ENCODE peak calls at places on chromosomes 13 and 19, in ten cellular contexts. M, G, C, W, O, J, Z, E, B and D are unnamed samples.

GRCh38 chr19:35585844-35586243 is at the start of gene PMIS2:
- ATAC-seq in W (no peak), M (peak), C (no peak), G (no peak), E (peak), O (no peak), B (no peak), J (peak), Z (no peak), D (no peak)

GRCh38 chr13:41811588-41812021 is 149.3 kb downstream of the VWA8 start:
- ATAC-seq in J (no peak), G (no peak), C (peak), E (peak), Z (no peak), B (no peak), M (no peak), O (peak), W (peak), D (peak)

GRCh38 chr19:7255119-7255518 is 39.1 kb downstream of the INSR start:
- ATAC-seq in G (no peak), C (no peak), O (no peak), Z (no peak), J (no peak), B (no peak), E (no peak), W (no peak), M (no peak), D (no peak)

GRCh38 chr13:99310382-99311031 is 3.3 kb upstream of the GPR183 start:
- ATAC-seq in J (peak), O (no peak), W (no peak), B (no peak), M (no peak), E (no peak), G (no peak), C (no peak), Z (no peak), D (peak)

GRCh38 chr19:6677924-6678689 is 8.1 kb upstream of the TNFSF14 start:
- ATAC-seq in C (no peak), E (no peak), O (no peak), W (peak), Z (no peak), J (no peak), B (no peak), G (no peak), M (no peak), D (no peak)

GRCh38 chr19:3250675-3251074 is 26.2 kb downstream of the CELF5 start:
- ATAC-seq in G (peak), Z (peak), E (peak), B (peak), O (no peak), J (peak), W (no peak), M (no peak), C (peak), D (peak)

GRCh38 chr19:45087531-45087930 is 5.4 kb upstream of the PPP1R37 start:
- ATAC-seq in G (peak), B (no peak), W (no peak), O (no peak), J (peak), C (peak), Z (peak), M (peak), E (peak), D (no peak)

GRCh38 chr13:95745289-95745688 is 68.3 kb downstream of the DNAJC3 start:
- ATAC-seq in O (no peak), B (no peak), C (no peak), E (no peak), G (no peak), W (no peak), Z (no peak), J (no peak), M (no peak), D (no peak)

GRCh38 chr19:47094557-47095517 is 18.7 kb downstream of the ZC3H4 start:
- ATAC-seq in J (peak), Z (peak), G (peak), O (no peak), B (peak), E (peak), M (peak), C (peak), W (no peak), D (peak)

GRCh38 chr13:32969516-32969941 is 46.7 kb upstream of the KL start:
- ATAC-seq in M (no peak), B (no peak), Z (no peak), G (no peak), O (peak), J (peak), C (no peak), W (peak), E (no peak), D (peak)

GRCh38 chr13:49936943-49937273 is 768 bp upstream of the SPRYD7 start:
- ATAC-seq in O (no peak), W (peak), M (peak), C (no peak), J (no peak), B (peak), Z (no peak), E (no peak), G (no peak), D (no peak)